ENCODE peak calls at places on chromosome 13, in eight cellular contexts. One of them, this sample, is unnamed.

GRCh38 chr13:25391932-25392331 is 20.2 kb downstream of the ATP8A2 start:
- DNase-seq in iPS DF 6.9: no peak
- DNase-seq in heart right ventricle: no peak
- DNase-seq in hepatocyte: no peak
- DNase-seq in GM12865: no peak
- DNase-seq in psoas muscle: no peak
- DNase-seq in astrocyte: no peak
- DNase-seq in HFF-Myc: no peak
- DNase-seq in this sample: no peak

GRCh38 chr13:24040835-24041234 is 119.7 kb upstream of the SPATA13 start:
- DNase-seq in iPS DF 6.9: no peak
- DNase-seq in heart right ventricle: no peak
- DNase-seq in hepatocyte: no peak
- DNase-seq in GM12865: no peak
- DNase-seq in psoas muscle: no peak
- DNase-seq in astrocyte: no peak
- DNase-seq in HFF-Myc: no peak
- DNase-seq in this sample: no peak

GRCh38 chr13:45989607-45990006 is 62.9 kb downstream of the ZC3H13 start:
- DNase-seq in iPS DF 6.9: no peak
- DNase-seq in heart right ventricle: no peak
- DNase-seq in hepatocyte: no peak
- DNase-seq in GM12865: no peak
- DNase-seq in psoas muscle: no peak
- DNase-seq in astrocyte: peak; percentile 59
- DNase-seq in HFF-Myc: no peak
- DNase-seq in this sample: peak; percentile 63

GRCh38 chr13:104553156-104553555 is 1486.9 kb upstream of the SLC10A2 start:
- DNase-seq in iPS DF 6.9: no peak
- DNase-seq in heart right ventricle: no peak
- DNase-seq in hepatocyte: no peak
- DNase-seq in GM12865: no peak
- DNase-seq in psoas muscle: no peak
- DNase-seq in astrocyte: peak; percentile 78
- DNase-seq in HFF-Myc: no peak
- DNase-seq in this sample: peak; percentile 24

GRCh38 chr13:93039131-93039530 is 187.5 kb upstream of the GPC6 start:
- DNase-seq in iPS DF 6.9: no peak
- DNase-seq in heart right ventricle: no peak
- DNase-seq in hepatocyte: no peak
- DNase-seq in GM12865: no peak
- DNase-seq in psoas muscle: no peak
- DNase-seq in astrocyte: peak; percentile 96
- DNase-seq in HFF-Myc: no peak
- DNase-seq in this sample: peak; percentile 48

GRCh38 chr13:35995136-35995535 is 136.0 kb downstream of the DCLK1 start:
- DNase-seq in iPS DF 6.9: no peak
- DNase-seq in heart right ventricle: no peak
- DNase-seq in hepatocyte: no peak
- DNase-seq in GM12865: no peak
- DNase-seq in psoas muscle: no peak
- DNase-seq in astrocyte: no peak
- DNase-seq in HFF-Myc: no peak
- DNase-seq in this sample: no peak

GRCh38 chr13:23868521-23868920 is 20.7 kb downstream of the MIPEP start:
- DNase-seq in iPS DF 6.9: no peak
- DNase-seq in heart right ventricle: no peak
- DNase-seq in hepatocyte: no peak
- DNase-seq in GM12865: no peak
- DNase-seq in psoas muscle: no peak
- DNase-seq in astrocyte: peak; percentile 75
- DNase-seq in HFF-Myc: no peak
- DNase-seq in this sample: peak; percentile 63

GRCh38 chr13:25281193-25281936 is 5.9 kb downstream of the MTMR6 start:
- DNase-seq in iPS DF 6.9: no peak
- DNase-seq in heart right ventricle: no peak
- DNase-seq in hepatocyte: no peak
- DNase-seq in GM12865: peak; percentile 73
- DNase-seq in psoas muscle: no peak
- DNase-seq in astrocyte: no peak
- DNase-seq in HFF-Myc: no peak
- DNase-seq in this sample: no peak

GRCh38 chr13:51674276-51674675 is 90.0 kb downstream of the WDFY2 start:
- DNase-seq in iPS DF 6.9: peak; percentile 13
- DNase-seq in heart right ventricle: no peak
- DNase-seq in hepatocyte: peak; percentile 49
- DNase-seq in GM12865: no peak
- DNase-seq in psoas muscle: no peak
- DNase-seq in astrocyte: no peak
- DNase-seq in HFF-Myc: no peak
- DNase-seq in this sample: no peak

GRCh38 chr13:46051958-46052313 is 610 bp downstream of the ZC3H13 start:
- DNase-seq in iPS DF 6.9: no peak
- DNase-seq in heart right ventricle: no peak
- DNase-seq in hepatocyte: no peak
- DNase-seq in GM12865: no peak
- DNase-seq in psoas muscle: no peak
- DNase-seq in astrocyte: no peak
- DNase-seq in HFF-Myc: no peak
- DNase-seq in this sample: no peak

GRCh38 chr13:97127842-97128241 is 94.3 kb upstream of the MBNL2 start:
- DNase-seq in iPS DF 6.9: no peak
- DNase-seq in heart right ventricle: no peak
- DNase-seq in hepatocyte: no peak
- DNase-seq in GM12865: no peak
- DNase-seq in psoas muscle: no peak
- DNase-seq in astrocyte: no peak
- DNase-seq in HFF-Myc: no peak
- DNase-seq in this sample: no peak

GRCh38 chr13:101516262-101516661 is 63.8 kb downstream of the ITGBL1 start:
- DNase-seq in iPS DF 6.9: no peak
- DNase-seq in heart right ventricle: no peak
- DNase-seq in hepatocyte: no peak
- DNase-seq in GM12865: no peak
- DNase-seq in psoas muscle: no peak
- DNase-seq in astrocyte: no peak
- DNase-seq in HFF-Myc: no peak
- DNase-seq in this sample: no peak

GRCh38 chr13:31859546-31859945 is 120.2 kb downstream of the RXFP2 start:
- DNase-seq in iPS DF 6.9: no peak
- DNase-seq in heart right ventricle: no peak
- DNase-seq in hepatocyte: no peak
- DNase-seq in GM12865: peak; percentile 54
- DNase-seq in psoas muscle: no peak
- DNase-seq in astrocyte: no peak
- DNase-seq in HFF-Myc: no peak
- DNase-seq in this sample: peak; percentile 17

GRCh38 chr13:112448621-112449544 is 72.7 kb downstream of the SPACA7 start:
- DNase-seq in iPS DF 6.9: no peak
- DNase-seq in heart right ventricle: no peak
- DNase-seq in hepatocyte: no peak
- DNase-seq in GM12865: no peak
- DNase-seq in psoas muscle: no peak
- DNase-seq in astrocyte: no peak
- DNase-seq in HFF-Myc: no peak
- DNase-seq in this sample: no peak

GRCh38 chr13:107865643-107866006 is 349.7 kb downstream of the LIG4 start:
- DNase-seq in iPS DF 6.9: no peak
- DNase-seq in heart right ventricle: no peak
- DNase-seq in hepatocyte: no peak
- DNase-seq in GM12865: no peak
- DNase-seq in psoas muscle: no peak
- DNase-seq in astrocyte: peak; percentile 27
- DNase-seq in HFF-Myc: no peak
- DNase-seq in this sample: no peak

GRCh38 chr13:21150013-21150412 is 26.3 kb downstream of the SKA3 start:
- DNase-seq in iPS DF 6.9: no peak
- DNase-seq in heart right ventricle: no peak
- DNase-seq in hepatocyte: no peak
- DNase-seq in GM12865: no peak
- DNase-seq in psoas muscle: no peak
- DNase-seq in astrocyte: no peak
- DNase-seq in HFF-Myc: no peak
- DNase-seq in this sample: no peak

GRCh38 chr13:73708393-73708985 is 425.7 kb downstream of the KLF12 start:
- DNase-seq in iPS DF 6.9: no peak
- DNase-seq in heart right ventricle: peak; percentile 38
- DNase-seq in hepatocyte: peak; percentile 80
- DNase-seq in GM12865: peak; percentile 64
- DNase-seq in psoas muscle: no peak
- DNase-seq in astrocyte: peak; percentile 52
- DNase-seq in HFF-Myc: peak; percentile 25
- DNase-seq in this sample: peak; percentile 28

GRCh38 chr13:75376792-75377402 is 105.1 kb downstream of the TBC1D4 start:
- DNase-seq in iPS DF 6.9: no peak
- DNase-seq in heart right ventricle: no peak
- DNase-seq in hepatocyte: no peak
- DNase-seq in GM12865: no peak
- DNase-seq in psoas muscle: no peak
- DNase-seq in astrocyte: no peak
- DNase-seq in HFF-Myc: no peak
- DNase-seq in this sample: no peak

GRCh38 chr13:26920614-26921355 is 160.2 kb upstream of the GPR12 start:
- DNase-seq in iPS DF 6.9: no peak
- DNase-seq in heart right ventricle: no peak
- DNase-seq in hepatocyte: no peak
- DNase-seq in GM12865: no peak
- DNase-seq in psoas muscle: no peak
- DNase-seq in astrocyte: no peak
- DNase-seq in HFF-Myc: no peak
- DNase-seq in this sample: no peak

GRCh38 chr13:21053231-21053630 is 8.2 kb downstream of the LATS2 start:
- DNase-seq in iPS DF 6.9: no peak
- DNase-seq in heart right ventricle: no peak
- DNase-seq in hepatocyte: no peak
- DNase-seq in GM12865: no peak
- DNase-seq in psoas muscle: no peak
- DNase-seq in astrocyte: no peak
- DNase-seq in HFF-Myc: no peak
- DNase-seq in this sample: no peak

GRCh38 chr13:110869231-110869804 is 45.6 kb downstream of the ANKRD10 start:
- DNase-seq in iPS DF 6.9: no peak
- DNase-seq in heart right ventricle: peak; percentile 61
- DNase-seq in hepatocyte: no peak
- DNase-seq in GM12865: no peak
- DNase-seq in psoas muscle: peak; percentile 50
- DNase-seq in astrocyte: peak; percentile 13
- DNase-seq in HFF-Myc: no peak
- DNase-seq in this sample: no peak
- H3K4me3 ChIP-seq in iPS DF 6.9: no peak overlapping the region
- H3K4me3 ChIP-seq in heart right ventricle: peak overlapping the region; percentile 51
- H3K4me3 ChIP-seq in hepatocyte: no peak overlapping the region
- H3K4me3 ChIP-seq in GM12865: no peak overlapping the region
- H3K4me3 ChIP-seq in psoas muscle: peak overlapping the region; percentile 89
- H3K4me3 ChIP-seq in astrocyte: peak overlapping the region; percentile 57
- H3K4me3 ChIP-seq in HFF-Myc: peak overlapping the region; percentile 38
- H3K4me3 ChIP-seq in this sample: peak overlapping the region; percentile 22

GRCh38 chr13:99495478-99496321 is 5.6 kb upstream of the TM9SF2 start:
- DNase-seq in iPS DF 6.9: no peak
- DNase-seq in heart right ventricle: no peak
- DNase-seq in hepatocyte: no peak
- DNase-seq in GM12865: peak; percentile 37
- DNase-seq in psoas muscle: no peak
- DNase-seq in astrocyte: no peak
- DNase-seq in HFF-Myc: no peak
- DNase-seq in this sample: no peak
- H3K4me3 ChIP-seq in iPS DF 6.9: no peak overlapping the region
- H3K4me3 ChIP-seq in heart right ventricle: peak overlapping the region; percentile 53
- H3K4me3 ChIP-seq in hepatocyte: no peak overlapping the region
- H3K4me3 ChIP-seq in GM12865: peak overlapping the region; percentile 72
- H3K4me3 ChIP-seq in psoas muscle: peak overlapping the region; percentile 71
- H3K4me3 ChIP-seq in astrocyte: no peak overlapping the region
- H3K4me3 ChIP-seq in HFF-Myc: no peak overlapping the region
- H3K4me3 ChIP-seq in this sample: no peak overlapping the region

GRCh38 chr13:33514362-33514761 is 228.8 kb upstream of the STARD13 start:
- DNase-seq in iPS DF 6.9: no peak
- DNase-seq in heart right ventricle: no peak
- DNase-seq in hepatocyte: no peak
- DNase-seq in GM12865: no peak
- DNase-seq in psoas muscle: no peak
- DNase-seq in astrocyte: no peak
- DNase-seq in HFF-Myc: no peak
- DNase-seq in this sample: no peak

GRCh38 chr13:33508060-33508459 is 222.5 kb upstream of the STARD13 start:
- DNase-seq in iPS DF 6.9: no peak
- DNase-seq in heart right ventricle: no peak
- DNase-seq in hepatocyte: no peak
- DNase-seq in GM12865: no peak
- DNase-seq in psoas muscle: no peak
- DNase-seq in astrocyte: no peak
- DNase-seq in HFF-Myc: no peak
- DNase-seq in this sample: no peak

GRCh38 chr13:33510350-33510749 is 224.8 kb upstream of the STARD13 start:
- DNase-seq in iPS DF 6.9: no peak
- DNase-seq in heart right ventricle: no peak
- DNase-seq in hepatocyte: no peak
- DNase-seq in GM12865: no peak
- DNase-seq in psoas muscle: no peak
- DNase-seq in astrocyte: no peak
- DNase-seq in HFF-Myc: no peak
- DNase-seq in this sample: no peak

GRCh38 chr13:33512880-33513554 is 227.5 kb upstream of the STARD13 start:
- DNase-seq in iPS DF 6.9: no peak
- DNase-seq in heart right ventricle: no peak
- DNase-seq in hepatocyte: no peak
- DNase-seq in GM12865: no peak
- DNase-seq in psoas muscle: no peak
- DNase-seq in astrocyte: no peak
- DNase-seq in HFF-Myc: peak; percentile 42
- DNase-seq in this sample: peak; percentile 5

DNA sequence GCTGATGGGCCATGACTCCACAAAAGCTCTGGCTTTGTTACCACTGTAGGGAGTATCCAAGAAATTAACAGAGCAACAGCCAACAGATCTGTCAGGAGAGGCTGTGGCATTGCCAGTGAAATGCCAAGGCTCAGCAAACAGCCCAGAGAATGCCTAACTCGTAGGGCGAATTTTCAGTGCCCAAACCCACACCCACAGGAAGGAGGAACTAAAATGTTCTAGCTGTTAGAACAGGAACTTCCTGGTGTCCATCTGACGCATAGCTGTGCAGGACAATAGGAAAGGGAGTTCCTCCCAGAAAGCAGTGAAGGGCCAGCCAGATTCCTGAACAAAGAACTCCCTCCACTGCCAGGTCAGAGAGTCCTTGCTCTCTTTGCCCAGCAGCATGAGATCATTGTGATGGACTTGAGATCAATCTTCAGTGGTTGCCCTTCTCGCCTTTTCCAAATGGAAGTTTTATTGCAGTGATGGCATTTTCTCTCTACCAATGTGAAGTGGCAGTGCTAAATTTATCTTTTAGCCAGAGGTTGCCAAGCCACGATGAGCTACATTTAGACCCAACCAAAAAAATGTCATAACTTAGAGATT is 224.2 kb upstream of the STARD13 start:
- DNase-seq in iPS DF 6.9: no peak
- DNase-seq in heart right ventricle: peak; percentile 62
- DNase-seq in hepatocyte: no peak
- DNase-seq in GM12865: no peak
- DNase-seq in psoas muscle: peak; percentile 17
- DNase-seq in astrocyte: peak; percentile 62
- DNase-seq in HFF-Myc: no peak
- DNase-seq in this sample: no peak
- H3K4me3 ChIP-seq in iPS DF 6.9: no peak overlapping the region
- H3K4me3 ChIP-seq in heart right ventricle: no peak overlapping the region
- H3K4me3 ChIP-seq in hepatocyte: no peak overlapping the region
- H3K4me3 ChIP-seq in GM12865: no peak overlapping the region
- H3K4me3 ChIP-seq in psoas muscle: peak overlapping the region; percentile 8
- H3K4me3 ChIP-seq in astrocyte: no peak overlapping the region
- H3K4me3 ChIP-seq in HFF-Myc: no peak overlapping the region
- H3K4me3 ChIP-seq in this sample: no peak overlapping the region

GRCh38 chr13:62300021-62300420 is 884.4 kb upstream of the PCDH20 start:
- DNase-seq in iPS DF 6.9: no peak
- DNase-seq in heart right ventricle: no peak
- DNase-seq in hepatocyte: no peak
- DNase-seq in GM12865: no peak
- DNase-seq in psoas muscle: no peak
- DNase-seq in astrocyte: no peak
- DNase-seq in HFF-Myc: no peak
- DNase-seq in this sample: no peak
- H3K4me3 ChIP-seq in iPS DF 6.9: no peak overlapping the region
- H3K4me3 ChIP-seq in heart right ventricle: no peak overlapping the region
- H3K4me3 ChIP-seq in hepatocyte: no peak overlapping the region
- H3K4me3 ChIP-seq in GM12865: no peak overlapping the region
- H3K4me3 ChIP-seq in psoas muscle: no peak overlapping the region
- H3K4me3 ChIP-seq in astrocyte: no peak overlapping the region
- H3K4me3 ChIP-seq in HFF-Myc: no peak overlapping the region
- H3K4me3 ChIP-seq in this sample: no peak overlapping the region